ENCODE peak calls at places on chromosomes 5 and 9, in eight cellular contexts. Z is astrocyte of the cerebellum; Q is epithelial cell of esophagus; I is heart left ventricle; H is A549; D is body of pancreas; J is psoas muscle; X is CD8-positive, alpha-beta T cell. V is an unnamed sample.
A peak's percentile ranks its signal among the peaks of the same experiment; 100 is the strongest.

GRCh38 chr9:36745977-36746376 is 173.3 kb downstream of the MELK start:
- DNase-seq in I (no peak), Z (no peak), D (no peak), J (no peak), Q (no peak), H (no peak), X (no peak), V (no peak)

GRCh38 chr9:89878003-89878411 is 273.2 kb downstream of the GADD45G start:
- DNase-seq in Q (no peak), X (peak; percentile 29), I (no peak), J (no peak), Z (no peak), H (no peak), D (peak; percentile 8), V (no peak)

GRCh38 chr9:100440071-100440470 is 13.1 kb downstream of the MSANTD3 start:
- DNase-seq in D (no peak), Z (no peak), Q (no peak), J (peak; percentile 27), I (no peak), H (no peak), X (no peak), V (no peak)

GRCh38 chr5:119353213-119353612 is 2.6 kb upstream of the TNFAIP8 start:
- DNase-seq in Q (no peak), H (no peak), D (no peak), Z (no peak), X (no peak), J (no peak), I (no peak), V (no peak)

GRCh38 chr5:157956271-157956885 is 97.4 kb upstream of the CLINT1 start:
- DNase-seq in Z (no peak), H (no peak), I (no peak), Q (peak; percentile 55), D (no peak), J (no peak), X (no peak), V (no peak)

GRCh38 chr5:125717209-125717608 is 706.0 kb upstream of the GRAMD2B start:
- DNase-seq in Q (peak; percentile 31), I (no peak), X (no peak), Z (peak; percentile 64), H (no peak), D (no peak), J (no peak), V (no peak)

GRCh38 chr9:93951655-93952118 is 3.5 kb downstream of the BARX1 start:
- DNase-seq in Q (no peak), X (no peak), H (no peak), Z (no peak), I (peak; percentile 57), J (no peak), D (no peak), V (no peak)

GRCh38 chr5:143016777-143017374 is 246.7 kb downstream of the ARHGAP26 start:
- DNase-seq in H (no peak), X (no peak), Z (peak; percentile 38), J (no peak), D (no peak), Q (peak; percentile 74), I (no peak), V (no peak)

GRCh38 chr5:132666310-132667123 is 7.3 kb upstream of the IL4 start:
- DNase-seq in H (no peak), Z (no peak), Q (no peak), J (no peak), I (no peak), D (no peak), X (no peak), V (no peak)

GRCh38 chr9:71647094-71647591 is 121.2 kb downstream of the CEMIP2 start:
- DNase-seq in H (no peak), Z (peak; percentile 78), X (peak; percentile 50), Q (peak; percentile 82), D (peak; percentile 21), J (peak; percentile 62), I (peak; percentile 84), V (peak; percentile 3)

GRCh38 chr5:10935536-10935935 is 174.5 kb upstream of the DAP start:
- DNase-seq in H (no peak), D (no peak), Q (no peak), I (no peak), J (no peak), Z (no peak), X (no peak), V (no peak)

GRCh38 chr9:34282096-34282495 is 47.0 kb downstream of the KIF24 start:
- DNase-seq in X (no peak), J (no peak), Z (no peak), D (no peak), H (no peak), I (no peak), Q (peak; percentile 37), V (no peak)

GRCh38 chr5:75681125-75681830 is 36.0 kb downstream of the POC5 start:
- DNase-seq in Q (peak; percentile 57), D (no peak), H (peak; percentile 31), I (no peak), Z (peak; percentile 33), X (no peak), J (no peak), V (peak; percentile 9)

GRCh38 chr9:26856413-26857032 is 36.1 kb downstream of the CAAP1 start:
- DNase-seq in Z (peak; percentile 49), J (no peak), I (no peak), X (no peak), D (no peak), H (peak; percentile 21), Q (peak; percentile 83), V (no peak)

GRCh38 chr9:136330406-136330990 is 3.2 kb downstream of the GPSM1 start:
- DNase-seq in Q (no peak), D (no peak), X (no peak), Z (no peak), J (no peak), H (no peak), I (no peak), V (no peak)

GRCh38 chr5:68088302-68088701 is 127.3 kb upstream of the PIK3R1 start:
- DNase-seq in D (no peak), I (no peak), J (no peak), Z (peak; percentile 62), Q (no peak), H (no peak), X (no peak), V (no peak)

GRCh38 chr9:125812403-125812802 is 65.2 kb downstream of the PBX3 start:
- DNase-seq in I (no peak), J (no peak), Z (no peak), X (no peak), Q (no peak), D (no peak), H (no peak), V (no peak)

GRCh38 chr5:169200086-169200778 is 100.7 kb downstream of the SLIT3 start:
- DNase-seq in Z (no peak), X (no peak), H (no peak), I (no peak), J (no peak), Q (no peak), D (no peak), V (no peak)

GRCh38 chr5:80034559-80034958 is 589 bp upstream of the THBS4 start:
- DNase-seq in I (no peak), Z (no peak), D (no peak), X (no peak), H (no peak), J (no peak), Q (no peak), V (no peak)
- H3K4me3 ChIP-seq in I (peak overlapping the region; percentile 64), Z (peak overlapping the region; percentile 34), D (no peak overlapping the region), X (no peak overlapping the region), H (no peak overlapping the region), J (peak overlapping the region; percentile 59), Q (no peak overlapping the region), V (no peak overlapping the region)

GRCh38 chr5:173590436-173591299 is 25.8 kb downstream of the BOD1 start:
- DNase-seq in I (no peak), H (no peak), D (no peak), X (no peak), Z (no peak), Q (no peak), J (peak; percentile 26), V (no peak)

GRCh38 chr5:173591300-173591622 is 25.2 kb downstream of the BOD1 start:
- DNase-seq in H (no peak), X (no peak), I (no peak), Z (no peak), D (no peak), Q (no peak), J (no peak), V (no peak)

GRCh38 chr5:173595826-173596225 is 20.6 kb downstream of the BOD1 start:
- DNase-seq in Z (no peak), J (no peak), H (no peak), D (no peak), Q (no peak), I (no peak), X (no peak), V (no peak)

GRCh38 chr5:173594061-173594460 is 22.4 kb downstream of the BOD1 start:
- DNase-seq in H (no peak), I (no peak), Z (no peak), J (no peak), X (no peak), D (no peak), Q (no peak), V (no peak)

GRCh38 chr5:173592050-173592669 is 24.3 kb downstream of the BOD1 start:
- DNase-seq in X (no peak), J (no peak), I (no peak), Z (no peak), Q (peak; percentile 11), D (no peak), H (peak; percentile 21), V (no peak)
- TF ChIP-seq CTCF in X (no peak), J (peak; percentile 42), I (peak; percentile 28), Z (peak; percentile 44), Q (peak; percentile 61), D (peak; percentile 13), H (peak; percentile 33), V (peak; percentile 56)

GRCh38 chr5:175060264-175060663 is 335.9 kb downstream of the MSX2 start:
- DNase-seq in I (no peak), H (peak; percentile 18), D (no peak), Z (no peak), Q (no peak), X (no peak), J (no peak), V (no peak)

GRCh38 chr5:175056831-175057230 is 332.4 kb downstream of the MSX2 start:
- DNase-seq in Z (no peak), X (no peak), D (no peak), H (no peak), Q (no peak), J (no peak), I (no peak), V (no peak)

DNA sequence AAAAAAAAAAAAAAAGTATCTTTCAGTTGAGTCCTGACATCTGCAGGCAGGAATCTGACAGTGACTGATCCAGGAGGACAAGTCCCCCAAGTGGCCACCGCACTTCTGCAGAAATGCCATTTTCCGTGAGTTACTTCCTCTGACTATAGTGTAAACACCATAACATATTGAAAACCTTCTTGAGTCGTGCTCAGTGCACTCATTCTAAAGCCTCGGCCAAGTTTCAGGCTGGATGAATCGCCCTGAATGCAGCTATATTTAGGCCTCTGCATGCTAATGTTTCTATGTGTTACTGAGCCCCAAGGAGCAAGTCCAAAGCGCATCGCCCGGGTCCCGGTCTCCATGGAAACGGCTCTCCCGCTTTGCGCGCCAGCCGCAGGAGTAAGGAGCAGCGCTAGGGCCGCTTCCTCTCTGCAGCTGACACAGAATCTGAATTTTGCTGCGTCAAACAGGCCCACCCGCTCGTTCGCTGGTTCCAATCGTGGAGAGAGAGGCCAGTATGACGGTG is 335.4 kb downstream of the MSX2 start:
- DNase-seq in D (peak; percentile 13), Q (no peak), X (no peak), J (peak; percentile 24), Z (peak; percentile 42), I (no peak), H (peak; percentile 76), V (peak; percentile 8)
- H3K4me3 ChIP-seq in D (no peak overlapping the region), Q (no peak overlapping the region), X (peak overlapping the region; percentile 45), J (peak overlapping the region; percentile 11), Z (peak overlapping the region; percentile 1), I (peak overlapping the region; percentile 39), H (peak overlapping the region; percentile 26), V (no peak overlapping the region)

GRCh38 chr9:17528859-17529258 is 50.0 kb upstream of the SH3GL2 start:
- DNase-seq in Q (peak; percentile 14), X (no peak), D (no peak), H (no peak), Z (no peak), J (no peak), I (no peak), V (no peak)
- TF ChIP-seq CTCF in Q (no peak), X (no peak), D (peak; percentile 19), H (peak; percentile 48), Z (no peak), J (peak; percentile 13), I (no peak), V (peak; percentile 1)

V was measured in GM06990.